ENCODE peak calls at places on chromosome 4, in five cellular contexts. L is NCI-H510A, H is NCI-H187 treated with DMSO at 0.1 percent for 48 hours, Q is NCI-H2081, P is KG1. M is an unnamed sample.

GRCh38 chr4:184039963-184040383 is 134.9 kb downstream of the STOX2 start:
- DNase-seq in L (no peak), H (no peak), Q (no peak), P (no peak), M (peak; percentile 34)

GRCh38 chr4:177047070-177047850 is 254.5 kb upstream of the VEGFC start:
- DNase-seq in L (no peak), H (no peak), Q (peak; percentile 37), P (no peak), M (peak; percentile 70)

GRCh38 chr4:88041626-88042025 is 34.2 kb downstream of the PKD2 start:
- DNase-seq in L (no peak), H (no peak), Q (no peak), P (no peak), M (no peak)

GRCh38 chr4:59094505-59094904 is 1984.3 kb upstream of the IGFBP7 start:
- DNase-seq in L (no peak), H (no peak), Q (no peak), P (no peak), M (no peak)

GRCh38 chr4:107666134-107666533 is 53.9 kb downstream of the PAPSS1 start:
- DNase-seq in L (no peak), H (no peak), Q (no peak), P (no peak), M (no peak)

GRCh38 chr4:33941854-33942253 is 2302.5 kb downstream of the ARAP2 start:
- DNase-seq in L (no peak), H (no peak), Q (no peak), P (no peak), M (no peak)

GRCh38 chr4:141335166-141335565 is 114.5 kb downstream of the ZNF330 start:
- DNase-seq in L (no peak), H (no peak), Q (no peak), P (no peak), M (no peak)

GRCh38 chr4:166257276-166257675 is 384.2 kb downstream of the TLL1 start:
- DNase-seq in L (no peak), H (no peak), Q (no peak), P (no peak), M (no peak)

GRCh38 chr4:181659202-181659601 is 584.0 kb upstream of the TENM3 start:
- DNase-seq in L (no peak), H (no peak), Q (no peak), P (no peak), M (no peak)

GRCh38 chr4:173418636-173419035 is 19.7 kb upstream of the SCRG1 start:
- DNase-seq in L (no peak), H (no peak), Q (no peak), P (no peak), M (no peak)

GRCh38 chr4:91916219-91916618 is 387.5 kb upstream of the GRID2 start:
- DNase-seq in L (no peak), H (no peak), Q (no peak), P (no peak), M (no peak)

GRCh38 chr4:168751263-168752225 is 254.7 kb downstream of the PALLD start:
- DNase-seq in L (no peak), H (no peak), Q (no peak), P (no peak), M (no peak)

GRCh38 chr4:44446801-44447562 is 1.6 kb downstream of the KCTD8 start:
- DNase-seq in L (peak; percentile 15), H (no peak), Q (no peak), P (no peak), M (peak; percentile 2)

GRCh38 chr4:78706302-78706701 is 69.8 kb upstream of the BMP2K start:
- DNase-seq in L (no peak), H (no peak), Q (no peak), P (no peak), M (no peak)

GRCh38 chr4:31741321-31741720 is 1021.2 kb downstream of the PCDH7 start:
- DNase-seq in L (no peak), H (no peak), Q (no peak), P (no peak), M (no peak)

GRCh38 chr4:91681544-91681943 is 622.2 kb upstream of the GRID2 start:
- DNase-seq in L (no peak), H (no peak), Q (no peak), P (no peak), M (no peak)

GRCh38 chr4:4362991-4363697 is 23.8 kb upstream of the NSG1 start:
- DNase-seq in L (no peak), H (no peak), Q (no peak), P (no peak), M (no peak)

GRCh38 chr4:73675623-73676022 is 55.4 kb upstream of the RASSF6 start:
- DNase-seq in L (no peak), H (peak; percentile 60), Q (no peak), P (no peak), M (no peak)

GRCh38 chr4:80026080-80026479 is 46.9 kb downstream of the ANTXR2 start:
- DNase-seq in L (no peak), H (no peak), Q (no peak), P (no peak), M (no peak)

GRCh38 chr4:187380181-187380581 is 615.4 kb upstream of the ZFP42 start:
- DNase-seq in L (no peak), H (no peak), Q (no peak), P (no peak), M (no peak)

GRCh38 chr4:169059294-169060201 is 49.5 kb upstream of the CBR4 start:
- DNase-seq in L (no peak), H (no peak), Q (no peak), P (no peak), M (no peak)

GRCh38 chr4:15682790-15683495 is 1.3 kb downstream of the FAM200B start:
- DNase-seq in L (no peak), H (no peak), Q (no peak), P (no peak), M (no peak)

GRCh38 chr4:174207370-174207769 is 76.1 kb downstream of the FBXO8 start:
- DNase-seq in L (no peak), H (no peak), Q (no peak), P (no peak), M (no peak)